ENCODE peak calls at places on chromosomes 6 and 20, in nine cellular contexts. I is WERI-Rb-1; V is thoracic aorta; R is MM.1S; W is testis; N is IMR-90; Q is lung; X is CD8-positive, alpha-beta T cell; C is heart right ventricle. T is an unnamed sample.

GRCh38 chr6:84018453-84019061 is 15.0 kb upstream of the MRAP2 start:
- DNase-seq in I (peak; percentile 31), V (no peak), R (no peak), W (no peak), N (no peak), Q (no peak), X (no peak), C (no peak), T (no peak)

GRCh38 chr6:84749181-84749580 is 15.2 kb downstream of the TBX18 start:
- DNase-seq in I (no peak), V (no peak), R (no peak), W (no peak), N (no peak), Q (no peak), X (no peak), C (no peak), T (no peak)

GRCh38 chr6:154732824-154733609 is at the start of gene SCAF8:
- DNase-seq in I (peak; percentile 72), V (peak; percentile 28), R (peak; percentile 66), W (peak; percentile 84), N (peak; percentile 69), Q (peak; percentile 75), X (peak; percentile 87), C (peak; percentile 79), T (peak; percentile 88)

GRCh38 chr6:11426571-11426970 is 111.0 kb upstream of the TMEM170B start:
- DNase-seq in I (no peak), V (no peak), R (no peak), W (peak; percentile 89), N (no peak), Q (no peak), X (no peak), C (no peak), T (no peak)

GRCh38 chr6:105137388-105137787 is 42.4 kb downstream of the POPDC3 start:
- DNase-seq in I (no peak), V (no peak), R (no peak), W (peak; percentile 33), N (no peak), Q (no peak), X (no peak), C (peak; percentile 23), T (no peak)

GRCh38 chr6:46022110-46022948 is 6.7 kb upstream of the CLIC5 start:
- DNase-seq in I (no peak), V (no peak), R (no peak), W (no peak), N (no peak), Q (no peak), X (no peak), C (no peak), T (no peak)

GRCh38 chr6:131062245-131063027 is 609 bp downstream of the EPB41L2 start:
- DNase-seq in I (peak; percentile 19), V (no peak), R (peak; percentile 7), W (peak; percentile 31), N (no peak), Q (no peak), X (no peak), C (peak; percentile 40), T (no peak)

GRCh38 chr20:50595988-50596693 is 86.0 kb downstream of the PTPN1 start:
- DNase-seq in I (no peak), V (no peak), R (no peak), W (no peak), N (peak; percentile 24), Q (no peak), X (no peak), C (no peak), T (no peak)

GRCh38 chr20:63423751-63424150 is 48.7 kb downstream of the KCNQ2 start:
- DNase-seq in I (no peak), V (no peak), R (no peak), W (no peak), N (no peak), Q (no peak), X (no peak), C (no peak), T (no peak)

GRCh38 chr6:36888654-36889481 is 3.1 kb downstream of the C6orf89 start:
- DNase-seq in I (no peak), V (no peak), R (no peak), W (no peak), N (no peak), Q (no peak), X (no peak), C (no peak), T (no peak)

GRCh38 chr20:4014031-4014474 is 1.3 kb downstream of the RNF24 start:
- DNase-seq in I (peak; percentile 53), V (no peak), R (peak; percentile 74), W (peak; percentile 51), N (peak; percentile 85), Q (peak; percentile 65), X (no peak), C (peak; percentile 52), T (no peak)

GRCh38 chr6:33288942-33289783 is at the start of the genes PFDN6 and WDR46:
- DNase-seq in I (peak; percentile 88), V (peak; percentile 53), R (peak; percentile 89), W (peak; percentile 95), N (peak; percentile 88), Q (peak; percentile 87), X (peak; percentile 70), C (peak; percentile 90), T (peak; percentile 87)

GRCh38 chr20:23582293-23582692 is 14.0 kb upstream of the CST9L start:
- DNase-seq in I (no peak), V (no peak), R (no peak), W (no peak), N (no peak), Q (no peak), X (no peak), C (no peak), T (no peak)

GRCh38 chr6:161271343-161272019 is 2.4 kb downstream of the AGPAT4 start:
- DNase-seq in I (peak; percentile 46), V (no peak), R (no peak), W (no peak), N (no peak), Q (no peak), X (no peak), C (no peak), T (no peak)

GRCh38 chr6:25332165-25332564 is 53.0 kb downstream of the CARMIL1 start:
- DNase-seq in I (no peak), V (no peak), R (no peak), W (no peak), N (no peak), Q (no peak), X (no peak), C (no peak), T (no peak)

GRCh38 chr6:118284736-118285360 is 263.2 kb upstream of the PLN start:
- DNase-seq in I (no peak), V (no peak), R (no peak), W (no peak), N (peak; percentile 52), Q (no peak), X (no peak), C (no peak), T (no peak)

GRCh38 chr20:51767018-51767866 is 948 bp downstream of the ATP9A start:
- DNase-seq in I (peak; percentile 90), V (no peak), R (peak; percentile 90), W (peak; percentile 94), N (no peak), Q (peak; percentile 87), X (no peak), C (peak; percentile 49), T (no peak)

GRCh38 chr6:51028271-51028670 is 209.6 kb downstream of the TFAP2B start:
- DNase-seq in I (no peak), V (no peak), R (no peak), W (no peak), N (no peak), Q (no peak), X (no peak), C (no peak), T (no peak)

GRCh38 chr6:43668151-43669028 is 19.2 kb downstream of the MRPS18A start:
- DNase-seq in I (peak; percentile 87), V (no peak), R (no peak), W (peak; percentile 58), N (peak; percentile 36), Q (peak; percentile 66), X (peak; percentile 14), C (peak; percentile 57), T (no peak)

GRCh38 chr6:135170849-135171248 is 10.3 kb upstream of the MYB start:
- DNase-seq in I (no peak), V (no peak), R (no peak), W (no peak), N (no peak), Q (no peak), X (no peak), C (no peak), T (no peak)
- H3K27ac ChIP-seq in I (no peak overlapping the region), V (no peak overlapping the region), R (no peak overlapping the region), W (no peak overlapping the region), N (no peak overlapping the region), Q (no peak overlapping the region), X (no peak overlapping the region), C (no peak overlapping the region), T (peak overlapping the region; percentile 74)

GRCh38 chr6:158040804-158041347 is 59.2 kb downstream of the SYNJ2 start:
- DNase-seq in I (no peak), V (no peak), R (no peak), W (no peak), N (peak; percentile 90), Q (no peak), X (no peak), C (no peak), T (no peak)
- H3K4me3 ChIP-seq in I (no peak overlapping the region), V (no peak overlapping the region), R (no peak overlapping the region), W (no peak overlapping the region), N (peak overlapping the region; percentile 3), Q (no peak overlapping the region), X (no peak overlapping the region), C (no peak overlapping the region), T (no peak overlapping the region)

GRCh38 chr20:45919951-45920794 is 8.2 kb upstream of the PLTP start:
- DNase-seq in I (peak; percentile 72), V (no peak), R (no peak), W (peak; percentile 55), N (peak; percentile 75), Q (no peak), X (no peak), C (peak; percentile 60), T (no peak)
- H3K27ac ChIP-seq in I (peak overlapping the region; percentile 56), V (peak overlapping the region; percentile 24), R (no peak overlapping the region), W (peak overlapping the region; percentile 61), N (peak overlapping the region; percentile 85), Q (peak overlapping the region; percentile 37), X (no peak overlapping the region), C (peak overlapping the region; percentile 57), T (peak overlapping the region; percentile 18)

GRCh38 chr6:42129360-42129676 is 13.1 kb downstream of the C6orf132 start:
- DNase-seq in I (no peak), V (no peak), R (no peak), W (no peak), N (no peak), Q (no peak), X (no peak), C (no peak), T (no peak)

GRCh38 chr6:42125663-42126062 is 16.8 kb downstream of the C6orf132 start:
- DNase-seq in I (no peak), V (no peak), R (no peak), W (no peak), N (no peak), Q (no peak), X (no peak), C (no peak), T (no peak)

GRCh38 chr6:42131531-42131930 is 10.9 kb downstream of the C6orf132 start:
- DNase-seq in I (peak; percentile 47), V (no peak), R (no peak), W (no peak), N (peak; percentile 89), Q (no peak), X (no peak), C (no peak), T (no peak)

GRCh38 chr6:42125231-42125630 is 17.2 kb downstream of the C6orf132 start:
- DNase-seq in I (no peak), V (no peak), R (no peak), W (no peak), N (no peak), Q (no peak), X (no peak), C (no peak), T (no peak)

GRCh38 chr6:42128460-42129359 is 13.7 kb downstream of the C6orf132 start:
- DNase-seq in I (peak; percentile 98), V (no peak), R (no peak), W (no peak), N (no peak), Q (no peak), X (no peak), C (no peak), T (no peak)
- H3K4me3 ChIP-seq in I (peak overlapping the region; percentile 20), V (no peak overlapping the region), R (no peak overlapping the region), W (no peak overlapping the region), N (no peak overlapping the region), Q (no peak overlapping the region), X (no peak overlapping the region), C (no peak overlapping the region), T (no peak overlapping the region)